ENCODE peak calls at places on chromosomes 6 and 20, in five cellular contexts. One of them, this sample, is unnamed.

GRCh38 chr6:32665621-32666140 is 776 bp downstream of the HLA-DQB1 start:
- DNase-seq in MCF 10A: no peak
- DNase-seq in tibial artery: no peak
- DNase-seq in type B pancreatic cell: no peak
- DNase-seq in bronchial epithelial cell: no peak
- DNase-seq in this sample: no peak

GRCh38 chr6:155273438-155273837 is 9.6 kb downstream of the CLDN20 start:
- DNase-seq in MCF 10A: peak
- DNase-seq in tibial artery: no peak
- DNase-seq in type B pancreatic cell: no peak
- DNase-seq in bronchial epithelial cell: peak
- DNase-seq in this sample: no peak

GRCh38 chr20:62234346-62234745 is 4.0 kb upstream of the OSBPL2 start:
- DNase-seq in MCF 10A: no peak
- DNase-seq in tibial artery: no peak
- DNase-seq in type B pancreatic cell: no peak
- DNase-seq in bronchial epithelial cell: no peak
- DNase-seq in this sample: no peak

GRCh38 chr6:24581084-24581669 is 64.8 kb downstream of the KIAA0319 start:
- DNase-seq in MCF 10A: peak
- DNase-seq in tibial artery: peak
- DNase-seq in type B pancreatic cell: no peak
- DNase-seq in bronchial epithelial cell: peak
- DNase-seq in this sample: peak

GRCh38 chr6:108989700-108990099 is 104.9 kb downstream of the SESN1 start:
- DNase-seq in MCF 10A: no peak
- DNase-seq in tibial artery: no peak
- DNase-seq in type B pancreatic cell: no peak
- DNase-seq in bronchial epithelial cell: no peak
- DNase-seq in this sample: no peak

GRCh38 chr6:13006578-13007300 is 290.2 kb downstream of the PHACTR1 start:
- DNase-seq in MCF 10A: no peak
- DNase-seq in tibial artery: no peak
- DNase-seq in type B pancreatic cell: no peak
- DNase-seq in bronchial epithelial cell: no peak
- DNase-seq in this sample: no peak

GRCh38 chr20:7516631-7517051 is 423.6 kb downstream of the HAO1 start:
- DNase-seq in MCF 10A: no peak
- DNase-seq in tibial artery: no peak
- DNase-seq in type B pancreatic cell: no peak
- DNase-seq in bronchial epithelial cell: no peak
- DNase-seq in this sample: no peak

GRCh38 chr6:50720623-50721022 is 7.3 kb downstream of the TFAP2D start:
- DNase-seq in MCF 10A: peak
- DNase-seq in tibial artery: no peak
- DNase-seq in type B pancreatic cell: no peak
- DNase-seq in bronchial epithelial cell: peak
- DNase-seq in this sample: no peak

GRCh38 chr6:25278557-25278913 is 639 bp upstream of the CARMIL1 start:
- DNase-seq in MCF 10A: no peak
- DNase-seq in tibial artery: no peak
- DNase-seq in type B pancreatic cell: no peak
- DNase-seq in bronchial epithelial cell: no peak
- DNase-seq in this sample: no peak

GRCh38 chr6:70028246-70028645 is 161.9 kb downstream of the COL19A1 start:
- DNase-seq in MCF 10A: no peak
- DNase-seq in tibial artery: no peak
- DNase-seq in type B pancreatic cell: no peak
- DNase-seq in bronchial epithelial cell: no peak
- DNase-seq in this sample: no peak

GRCh38 chr6:50198245-50198644 is 148.5 kb upstream of the DEFB112 start:
- DNase-seq in MCF 10A: no peak
- DNase-seq in tibial artery: no peak
- DNase-seq in type B pancreatic cell: no peak
- DNase-seq in bronchial epithelial cell: no peak
- DNase-seq in this sample: no peak

GRCh38 chr6:44147256-44147655 is 11.4 kb upstream of the CAPN11 start:
- DNase-seq in MCF 10A: no peak
- DNase-seq in tibial artery: no peak
- DNase-seq in type B pancreatic cell: no peak
- DNase-seq in bronchial epithelial cell: no peak
- DNase-seq in this sample: no peak

GRCh38 chr20:45100563-45101245 is at the start of gene KCNS1:
- DNase-seq in MCF 10A: no peak
- DNase-seq in tibial artery: no peak
- DNase-seq in type B pancreatic cell: no peak
- DNase-seq in bronchial epithelial cell: no peak
- DNase-seq in this sample: no peak

GRCh38 chr6:36737043-36737785 is 39.6 kb downstream of the RAB44 start:
- DNase-seq in MCF 10A: no peak
- DNase-seq in tibial artery: no peak
- DNase-seq in type B pancreatic cell: no peak
- DNase-seq in bronchial epithelial cell: no peak
- DNase-seq in this sample: no peak

GRCh38 chr20:46568570-46569129 is 18.2 kb upstream of the OCSTAMP start:
- DNase-seq in MCF 10A: peak
- DNase-seq in tibial artery: peak
- DNase-seq in type B pancreatic cell: no peak
- DNase-seq in bronchial epithelial cell: peak
- DNase-seq in this sample: no peak

GRCh38 chr6:168370310-168370991 is 50.9 kb upstream of the DACT2 start:
- DNase-seq in MCF 10A: peak
- DNase-seq in tibial artery: peak
- DNase-seq in type B pancreatic cell: peak
- DNase-seq in bronchial epithelial cell: peak
- DNase-seq in this sample: peak

GRCh38 chr6:113980937-113981554 is 10.1 kb upstream of the HDAC2 start:
- DNase-seq in MCF 10A: peak
- DNase-seq in tibial artery: no peak
- DNase-seq in type B pancreatic cell: no peak
- DNase-seq in bronchial epithelial cell: no peak
- DNase-seq in this sample: peak

GRCh38 chr6:139834232-139834631 is 459.8 kb upstream of the CITED2 start:
- DNase-seq in MCF 10A: no peak
- DNase-seq in tibial artery: no peak
- DNase-seq in type B pancreatic cell: no peak
- DNase-seq in bronchial epithelial cell: no peak
- DNase-seq in this sample: no peak

GRCh38 chr6:53464942-53465460 is 79.9 kb downstream of the GCLC start:
- DNase-seq in MCF 10A: peak
- DNase-seq in tibial artery: peak
- DNase-seq in type B pancreatic cell: no peak
- DNase-seq in bronchial epithelial cell: peak
- DNase-seq in this sample: no peak

GRCh38 chr6:127855542-127856159 is 45.2 kb downstream of the THEMIS start:
- DNase-seq in MCF 10A: peak
- DNase-seq in tibial artery: no peak
- DNase-seq in type B pancreatic cell: no peak
- DNase-seq in bronchial epithelial cell: peak
- DNase-seq in this sample: no peak

GRCh38 chr6:150395388-150396009 is 26.7 kb downstream of the IYD start:
- DNase-seq in MCF 10A: peak
- DNase-seq in tibial artery: no peak
- DNase-seq in type B pancreatic cell: no peak
- DNase-seq in bronchial epithelial cell: peak
- DNase-seq in this sample: peak

GRCh38 chr20:36092424-36093024 is 62.0 kb upstream of the EPB41L1 start:
- DNase-seq in MCF 10A: peak
- DNase-seq in tibial artery: no peak
- DNase-seq in type B pancreatic cell: peak
- DNase-seq in bronchial epithelial cell: no peak
- DNase-seq in this sample: peak

GRCh38 chr6:125453516-125453915 is 151.7 kb upstream of the HDDC2 start:
- DNase-seq in MCF 10A: no peak
- DNase-seq in tibial artery: no peak
- DNase-seq in type B pancreatic cell: no peak
- DNase-seq in bronchial epithelial cell: no peak
- DNase-seq in this sample: no peak

GRCh38 chr6:106279179-106279578 is 46.4 kb downstream of the ATG5 start:
- DNase-seq in MCF 10A: no peak
- DNase-seq in tibial artery: no peak
- DNase-seq in type B pancreatic cell: no peak
- DNase-seq in bronchial epithelial cell: no peak
- DNase-seq in this sample: no peak

GRCh38 chr6:64520050-64520449 is 884.4 kb downstream of the PHF3 start:
- DNase-seq in MCF 10A: peak
- DNase-seq in tibial artery: no peak
- DNase-seq in type B pancreatic cell: no peak
- DNase-seq in bronchial epithelial cell: peak
- DNase-seq in this sample: no peak

GRCh38 chr20:23244207-23244915 is 106.2 kb upstream of the NXT1 start:
- DNase-seq in MCF 10A: no peak
- DNase-seq in tibial artery: no peak
- DNase-seq in type B pancreatic cell: no peak
- DNase-seq in bronchial epithelial cell: no peak
- DNase-seq in this sample: no peak

GRCh38 chr6:157525918-157526425 is 145.0 kb downstream of the ZDHHC14 start:
- DNase-seq in MCF 10A: no peak
- DNase-seq in tibial artery: no peak
- DNase-seq in type B pancreatic cell: no peak
- DNase-seq in bronchial epithelial cell: no peak
- DNase-seq in this sample: no peak

GRCh38 chr6:108621117-108621516 is 60.4 kb downstream of the FOXO3 start:
- DNase-seq in MCF 10A: peak
- DNase-seq in tibial artery: peak
- DNase-seq in type B pancreatic cell: no peak
- DNase-seq in bronchial epithelial cell: peak
- DNase-seq in this sample: no peak

GRCh38 chr20:58433029-58433657 is 44.1 kb downstream of the VAPB start:
- DNase-seq in MCF 10A: no peak
- DNase-seq in tibial artery: no peak
- DNase-seq in type B pancreatic cell: no peak
- DNase-seq in bronchial epithelial cell: no peak
- DNase-seq in this sample: no peak

GRCh38 chr20:58431134-58431533 is 42.1 kb downstream of the VAPB start:
- DNase-seq in MCF 10A: no peak
- DNase-seq in tibial artery: no peak
- DNase-seq in type B pancreatic cell: no peak
- DNase-seq in bronchial epithelial cell: no peak
- DNase-seq in this sample: no peak

GRCh38 chr20:58432190-58432954 is 43.3 kb downstream of the VAPB start:
- DNase-seq in MCF 10A: no peak
- DNase-seq in tibial artery: no peak
- DNase-seq in type B pancreatic cell: no peak
- DNase-seq in bronchial epithelial cell: no peak
- DNase-seq in this sample: no peak

GRCh38 chr20:58428364-58428763 is 39.3 kb downstream of the VAPB start:
- DNase-seq in MCF 10A: no peak
- DNase-seq in tibial artery: no peak
- DNase-seq in type B pancreatic cell: no peak
- DNase-seq in bronchial epithelial cell: no peak
- DNase-seq in this sample: no peak

DNA sequence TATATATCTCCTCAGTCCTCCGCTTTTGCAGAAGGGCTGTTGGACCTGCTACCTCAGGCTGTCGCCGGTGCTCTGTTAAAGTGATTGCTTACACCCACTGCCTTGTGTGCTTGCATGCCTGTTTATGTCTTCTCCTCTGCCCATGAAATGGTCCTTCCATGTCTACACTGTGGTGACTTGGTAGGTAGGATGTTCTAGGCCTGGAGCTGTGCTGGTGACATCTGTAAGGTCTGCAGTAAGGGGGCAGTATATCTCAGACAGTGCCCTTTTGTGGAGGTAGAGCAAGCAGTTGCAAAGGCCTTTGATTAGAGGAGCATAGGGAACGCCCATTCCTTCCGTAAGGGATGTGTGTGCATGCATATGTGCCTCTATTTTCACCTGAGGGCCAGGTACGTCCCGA is 40.3 kb downstream of the VAPB start:
- DNase-seq in MCF 10A: no peak
- DNase-seq in tibial artery: no peak
- DNase-seq in type B pancreatic cell: no peak
- DNase-seq in bronchial epithelial cell: no peak
- DNase-seq in this sample: no peak
- TF ChIP-seq CTCF in MCF 10A: no peak
- TF ChIP-seq CTCF in tibial artery: no peak
- TF ChIP-seq CTCF in type B pancreatic cell: no peak
- TF ChIP-seq CTCF in bronchial epithelial cell: no peak
- TF ChIP-seq CTCF in this sample: no peak

DNA sequence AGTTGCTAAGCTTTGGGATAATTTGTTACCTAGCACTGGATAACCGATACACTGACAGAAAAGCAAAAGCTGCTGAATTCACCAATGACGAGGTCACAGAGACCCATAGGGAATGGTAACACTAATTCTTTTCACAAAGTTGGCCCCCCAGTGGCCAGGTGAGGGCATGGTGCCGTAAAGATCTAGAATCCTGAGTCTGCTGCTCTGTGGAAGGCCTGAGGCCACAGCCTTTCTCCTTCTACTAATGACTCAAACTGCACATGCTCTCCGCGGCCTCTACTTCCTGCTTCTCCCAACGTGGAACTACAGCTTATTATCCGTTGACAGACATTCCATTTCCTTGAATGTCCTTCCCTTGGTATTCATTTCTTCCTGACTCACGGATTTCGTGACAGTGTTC is 127.1 kb downstream of the OPRM1 start:
- DNase-seq in MCF 10A: no peak
- DNase-seq in tibial artery: no peak
- DNase-seq in type B pancreatic cell: no peak
- DNase-seq in bronchial epithelial cell: no peak
- DNase-seq in this sample: no peak
- TF ChIP-seq CTCF in MCF 10A: no peak
- TF ChIP-seq CTCF in tibial artery: no peak
- TF ChIP-seq CTCF in type B pancreatic cell: peak
- TF ChIP-seq CTCF in bronchial epithelial cell: no peak
- TF ChIP-seq CTCF in this sample: no peak

DNA sequence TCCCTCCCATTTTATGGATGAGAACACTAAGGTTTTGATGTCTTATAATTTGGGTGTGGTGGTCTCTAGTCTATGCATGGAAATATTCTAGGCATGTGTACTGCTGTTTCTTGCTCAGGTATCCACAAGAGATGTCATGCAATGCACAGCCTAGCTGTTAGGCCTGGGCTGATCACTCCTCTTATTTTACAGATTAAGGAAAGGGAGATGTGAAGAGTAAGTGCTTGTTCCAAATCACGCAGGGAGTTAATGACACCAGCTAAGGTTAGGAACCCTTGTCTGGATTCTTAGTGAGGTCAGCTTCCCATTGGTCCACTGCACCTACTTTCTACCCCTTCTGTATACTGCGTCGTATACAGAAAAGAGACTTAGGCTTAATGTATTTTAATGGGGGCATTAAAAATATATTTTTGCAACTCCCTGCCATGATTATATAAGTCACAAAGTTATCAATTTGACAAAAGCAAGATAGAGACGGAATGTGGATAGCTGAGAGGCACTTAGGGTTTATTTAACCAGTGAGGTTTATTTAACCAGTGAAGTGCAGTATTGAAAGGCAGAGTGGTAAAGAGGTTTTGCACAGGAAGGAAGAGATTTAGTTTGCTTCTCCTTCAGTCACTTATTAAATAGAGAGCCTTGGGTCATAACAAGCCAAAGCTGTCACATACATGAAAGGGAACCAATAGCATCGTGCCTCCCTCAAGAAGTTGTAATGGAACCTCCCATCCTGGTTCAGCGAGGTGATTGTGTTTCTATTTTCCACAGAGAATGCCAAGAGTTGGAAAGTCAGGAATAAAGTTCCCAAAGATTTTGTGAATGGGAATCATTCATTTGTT is 95.0 kb upstream of the FAM184A start:
- DNase-seq in MCF 10A: no peak
- DNase-seq in tibial artery: no peak
- DNase-seq in type B pancreatic cell: no peak
- DNase-seq in bronchial epithelial cell: no peak
- DNase-seq in this sample: no peak
- TF ChIP-seq CTCF in MCF 10A: no peak
- TF ChIP-seq CTCF in tibial artery: no peak
- TF ChIP-seq CTCF in type B pancreatic cell: no peak
- TF ChIP-seq CTCF in bronchial epithelial cell: no peak
- TF ChIP-seq CTCF in this sample: no peak

GRCh38 chr6:88165877-88166492 is at the start of gene CNR1:
- DNase-seq in MCF 10A: no peak
- DNase-seq in tibial artery: peak
- DNase-seq in type B pancreatic cell: peak
- DNase-seq in bronchial epithelial cell: peak
- DNase-seq in this sample: no peak
- TF ChIP-seq CTCF in MCF 10A: no peak
- TF ChIP-seq CTCF in tibial artery: no peak
- TF ChIP-seq CTCF in type B pancreatic cell: no peak
- TF ChIP-seq CTCF in bronchial epithelial cell: no peak
- TF ChIP-seq CTCF in this sample: peak